ENCODE peak calls at places on chromosome 4, in ten cellular contexts. Q is fibroblast of the aortic adventitia; D is stimulated activated CD8-positive, alpha-beta memory T cell treated with anti-CD3 and anti-CD28 coated beads, Interleukin-15, amount 100 ng/mL, for 1 hour; L is NCI-H1105; K is stimulated activated effector memory CD8-positive, alpha-beta T cell treated with anti-CD3 and anti-CD28 coated beads, Interleukin-12 subunit alpha, Interleukin-12 subunit beta, amount 100 ng/mL, for 72 hours; R is stomach; F is stimulated activated CD4-positive, alpha-beta T cell treated with anti-CD3 and anti-CD28 coated beads, Interleukin-15, amount 100 ng/mL, for 1 hour; H is AG08396; C is T-helper 17 cell; T is NCI-H524. I is an unnamed sample.

GRCh38 chr4:58734030-58734673 is 1624.0 kb upstream of the IGFBP7 start:
- DNase-seq in D (no peak), L (no peak), Q (no peak), F (no peak), K (no peak), R (no peak), T (no peak), C (no peak), H (no peak), I (no peak)

GRCh38 chr4:136277741-136278140 is 1254.6 kb downstream of the PCDH18 start:
- DNase-seq in R (no peak), C (no peak), L (no peak), Q (no peak), F (no peak), D (no peak), T (peak; percentile 1), K (no peak), H (no peak), I (no peak)

GRCh38 chr4:13483142-13484044 is 747 bp downstream of the RAB28 start:
- DNase-seq in K (no peak), D (no peak), R (peak; percentile 39), C (no peak), Q (peak; percentile 71), F (peak; percentile 1), T (peak; percentile 71), H (peak; percentile 67), L (no peak), I (peak; percentile 70)

GRCh38 chr4:26151615-26152014 is 169.2 kb upstream of the RBPJ start:
- DNase-seq in F (no peak), T (no peak), R (no peak), C (no peak), H (no peak), D (no peak), Q (peak; percentile 86), L (no peak), K (no peak), I (no peak)

GRCh38 chr4:158176108-158176507 is 3.3 kb upstream of the GASK1B start:
- DNase-seq in Q (peak; percentile 52), L (no peak), T (no peak), H (peak; percentile 35), C (no peak), K (no peak), R (peak; percentile 71), F (no peak), D (no peak), I (no peak)

GRCh38 chr4:185809517-185810071 is 2.4 kb downstream of the SORBS2 start:
- DNase-seq in Q (no peak), K (no peak), L (no peak), H (no peak), C (no peak), D (no peak), F (no peak), R (no peak), T (no peak), I (no peak)

GRCh38 chr4:151820004-151820403 is 59.2 kb upstream of the GATB start:
- DNase-seq in K (no peak), R (no peak), H (no peak), Q (no peak), C (no peak), D (no peak), T (no peak), L (no peak), F (no peak), I (no peak)

GRCh38 chr4:149409186-149410056 is 406.2 kb downstream of the IQCM start:
- DNase-seq in Q (peak; percentile 89), K (no peak), C (no peak), L (no peak), R (no peak), H (peak; percentile 45), D (no peak), T (no peak), F (no peak), I (no peak)

GRCh38 chr4:1377606-1378261 is 28.5 kb downstream of the NKX1-1 start:
- DNase-seq in K (no peak), C (no peak), H (no peak), T (no peak), Q (no peak), F (no peak), D (no peak), L (no peak), R (no peak), I (no peak)

GRCh38 chr4:103032575-103032974 is 13.1 kb upstream of the SLC9B1 start:
- DNase-seq in L (no peak), H (no peak), C (no peak), D (no peak), T (peak; percentile 36), K (no peak), F (no peak), R (no peak), Q (peak; percentile 21), I (peak; percentile 53)

GRCh38 chr4:182105416-182105815 is 137.8 kb upstream of the TENM3 start:
- DNase-seq in L (no peak), F (no peak), T (no peak), H (no peak), Q (no peak), R (no peak), D (no peak), C (no peak), K (no peak), I (no peak)

I was measured in hepatocyte.